ENCODE peak calls at places on chromosome 20, in five cellular contexts. X is RPMI7951; N is central memory CD4-positive, alpha-beta T cell; H is skeletal muscle cell; U is amygdala. M is an unnamed sample.

GRCh38 chr20:37901667-37902503 is 1.0 kb upstream of the VSTM2L start:
- DNase-seq in X (peak), H (no peak), U (no peak), N (no peak), M (peak)

GRCh38 chr20:50356522-50356880 is 153.7 kb upstream of the PTPN1 start:
- DNase-seq in N (no peak), U (no peak), H (no peak), X (no peak), M (no peak)

GRCh38 chr20:2603816-2604505 is 48.5 kb upstream of the NOP56 start:
- DNase-seq in X (no peak), U (no peak), H (no peak), N (no peak), M (peak)

GRCh38 chr20:36856691-36857635 is 19.0 kb upstream of the TLDC2 start:
- DNase-seq in U (no peak), X (peak), N (peak), H (no peak), M (no peak)

GRCh38 chr20:62782149-62782892 is 14.0 kb upstream of the MRGBP start:
- DNase-seq in N (no peak), H (no peak), X (no peak), U (no peak), M (no peak)

GRCh38 chr20:38829296-38829875 is 23.9 kb downstream of the PPP1R16B start:
- DNase-seq in X (no peak), N (no peak), H (no peak), U (no peak), M (no peak)

GRCh38 chr20:4951299-4951698 is 50.0 kb downstream of the SLC23A2 start:
- DNase-seq in N (no peak), U (no peak), X (peak), H (peak), M (peak)

GRCh38 chr20:53635189-53635588 is 41.5 kb upstream of the ZNF217 start:
- DNase-seq in N (no peak), H (no peak), X (no peak), U (no peak), M (no peak)

GRCh38 chr20:18738055-18738454 is 75.5 kb upstream of the SCP2D1 start:
- DNase-seq in N (peak), X (peak), H (no peak), U (no peak), M (no peak)

GRCh38 chr20:62641749-62642665 is at the start of gene SLCO4A1:
- DNase-seq in H (no peak), U (peak), N (peak), X (peak), M (peak)